ENCODE peak calls at places on chromosomes 4 and X, in eight cellular contexts. One of them, this sample, is unnamed.

GRCh38 chr4:3412257-3413020 is 29.3 kb upstream of the HGFAC start:
- DNase-seq in stimulated activated CD8-positive, alpha-beta memory T cell treated with anti-CD3 and anti-CD28 coated beads, Interleukin-7, amount 100 ng/mL, for 1 hour: no peak
- DNase-seq in NCI-H1417 treated with DMSO at 0.1 percent for 48 hours: no peak
- DNase-seq in AG04450: no peak
- DNase-seq in NCI-H146: no peak
- DNase-seq in Daoy: no peak
- DNase-seq in NAMALWA: no peak
- DNase-seq in GM23248: no peak
- DNase-seq in this sample: no peak

GRCh38 chr4:40471923-40472322 is 136.8 kb downstream of the CHRNA9 start:
- DNase-seq in NCI-H1417 treated with DMSO at 0.1 percent for 48 hours: no peak
- DNase-seq in GM23248: peak
- DNase-seq in NAMALWA: no peak
- DNase-seq in NCI-H146: no peak
- DNase-seq in AG04450: no peak
- DNase-seq in stimulated activated CD8-positive, alpha-beta memory T cell treated with anti-CD3 and anti-CD28 coated beads, Interleukin-7, amount 100 ng/mL, for 1 hour: no peak
- DNase-seq in Daoy: no peak
- DNase-seq in this sample: no peak

GRCh38 chr4:3836802-3837601 is 70.8 kb downstream of the ADRA2C start:
- DNase-seq in NCI-H1417 treated with DMSO at 0.1 percent for 48 hours: no peak
- DNase-seq in NAMALWA: no peak
- DNase-seq in stimulated activated CD8-positive, alpha-beta memory T cell treated with anti-CD3 and anti-CD28 coated beads, Interleukin-7, amount 100 ng/mL, for 1 hour: no peak
- DNase-seq in Daoy: peak
- DNase-seq in NCI-H146: peak
- DNase-seq in AG04450: no peak
- DNase-seq in GM23248: peak
- DNase-seq in this sample: no peak

GRCh38 chr4:78990938-78991810 is 51.9 kb upstream of the PAQR3 start:
- DNase-seq in NCI-H1417 treated with DMSO at 0.1 percent for 48 hours: no peak
- DNase-seq in Daoy: no peak
- DNase-seq in AG04450: no peak
- DNase-seq in NAMALWA: no peak
- DNase-seq in NCI-H146: no peak
- DNase-seq in stimulated activated CD8-positive, alpha-beta memory T cell treated with anti-CD3 and anti-CD28 coated beads, Interleukin-7, amount 100 ng/mL, for 1 hour: no peak
- DNase-seq in GM23248: no peak
- DNase-seq in this sample: no peak

GRCh38 chrX:20265726-20266681 is 705 bp downstream of the RPS6KA3 start:
- DNase-seq in stimulated activated CD8-positive, alpha-beta memory T cell treated with anti-CD3 and anti-CD28 coated beads, Interleukin-7, amount 100 ng/mL, for 1 hour: peak
- DNase-seq in NCI-H1417 treated with DMSO at 0.1 percent for 48 hours: no peak
- DNase-seq in AG04450: no peak
- DNase-seq in NCI-H146: peak
- DNase-seq in GM23248: peak
- DNase-seq in Daoy: peak
- DNase-seq in NAMALWA: peak
- DNase-seq in this sample: peak

GRCh38 chr4:153036931-153037330 is 100.8 kb downstream of the FHDC1 start:
- DNase-seq in NCI-H1417 treated with DMSO at 0.1 percent for 48 hours: no peak
- DNase-seq in NCI-H146: no peak
- DNase-seq in stimulated activated CD8-positive, alpha-beta memory T cell treated with anti-CD3 and anti-CD28 coated beads, Interleukin-7, amount 100 ng/mL, for 1 hour: no peak
- DNase-seq in Daoy: no peak
- DNase-seq in AG04450: no peak
- DNase-seq in NAMALWA: no peak
- DNase-seq in GM23248: peak
- DNase-seq in this sample: no peak

GRCh38 chrX:139933904-139934303 is 1.1 kb upstream of the ATP11C start:
- DNase-seq in stimulated activated CD8-positive, alpha-beta memory T cell treated with anti-CD3 and anti-CD28 coated beads, Interleukin-7, amount 100 ng/mL, for 1 hour: no peak
- DNase-seq in NCI-H146: no peak
- DNase-seq in NAMALWA: no peak
- DNase-seq in Daoy: no peak
- DNase-seq in AG04450: no peak
- DNase-seq in NCI-H1417 treated with DMSO at 0.1 percent for 48 hours: no peak
- DNase-seq in GM23248: no peak
- DNase-seq in this sample: no peak

GRCh38 chr4:182878633-182879495 is 38.3 kb downstream of the DCTD start:
- DNase-seq in AG04450: no peak
- DNase-seq in NCI-H1417 treated with DMSO at 0.1 percent for 48 hours: no peak
- DNase-seq in Daoy: no peak
- DNase-seq in NCI-H146: no peak
- DNase-seq in NAMALWA: no peak
- DNase-seq in GM23248: no peak
- DNase-seq in stimulated activated CD8-positive, alpha-beta memory T cell treated with anti-CD3 and anti-CD28 coated beads, Interleukin-7, amount 100 ng/mL, for 1 hour: no peak
- DNase-seq in this sample: no peak

GRCh38 chr4:174224550-174224949 is 58.9 kb downstream of the FBXO8 start:
- DNase-seq in GM23248: no peak
- DNase-seq in NCI-H146: no peak
- DNase-seq in NCI-H1417 treated with DMSO at 0.1 percent for 48 hours: no peak
- DNase-seq in stimulated activated CD8-positive, alpha-beta memory T cell treated with anti-CD3 and anti-CD28 coated beads, Interleukin-7, amount 100 ng/mL, for 1 hour: no peak
- DNase-seq in AG04450: no peak
- DNase-seq in Daoy: no peak
- DNase-seq in NAMALWA: no peak
- DNase-seq in this sample: no peak

GRCh38 chr4:11497212-11497806 is 68.6 kb upstream of the HS3ST1 start:
- DNase-seq in NCI-H1417 treated with DMSO at 0.1 percent for 48 hours: no peak
- DNase-seq in NCI-H146: peak
- DNase-seq in stimulated activated CD8-positive, alpha-beta memory T cell treated with anti-CD3 and anti-CD28 coated beads, Interleukin-7, amount 100 ng/mL, for 1 hour: no peak
- DNase-seq in GM23248: no peak
- DNase-seq in AG04450: no peak
- DNase-seq in Daoy: no peak
- DNase-seq in NAMALWA: no peak
- DNase-seq in this sample: no peak

GRCh38 chrX:1231850-1232505 is 19.5 kb upstream of the CRLF2 start:
- DNase-seq in NAMALWA: no peak
- DNase-seq in GM23248: no peak
- DNase-seq in AG04450: no peak
- DNase-seq in NCI-H1417 treated with DMSO at 0.1 percent for 48 hours: no peak
- DNase-seq in Daoy: no peak
- DNase-seq in stimulated activated CD8-positive, alpha-beta memory T cell treated with anti-CD3 and anti-CD28 coated beads, Interleukin-7, amount 100 ng/mL, for 1 hour: no peak
- DNase-seq in NCI-H146: no peak
- DNase-seq in this sample: peak

GRCh38 chrX:40931921-40932320 is 153.3 kb upstream of the USP9X start:
- DNase-seq in NCI-H146: no peak
- DNase-seq in AG04450: no peak
- DNase-seq in NCI-H1417 treated with DMSO at 0.1 percent for 48 hours: no peak
- DNase-seq in NAMALWA: no peak
- DNase-seq in Daoy: no peak
- DNase-seq in GM23248: peak
- DNase-seq in stimulated activated CD8-positive, alpha-beta memory T cell treated with anti-CD3 and anti-CD28 coated beads, Interleukin-7, amount 100 ng/mL, for 1 hour: no peak
- DNase-seq in this sample: no peak

GRCh38 chrX:100658936-100659335 is 14.9 kb downstream of the SRPX2 start:
- DNase-seq in GM23248: no peak
- DNase-seq in NAMALWA: no peak
- DNase-seq in Daoy: no peak
- DNase-seq in NCI-H1417 treated with DMSO at 0.1 percent for 48 hours: no peak
- DNase-seq in AG04450: no peak
- DNase-seq in stimulated activated CD8-positive, alpha-beta memory T cell treated with anti-CD3 and anti-CD28 coated beads, Interleukin-7, amount 100 ng/mL, for 1 hour: no peak
- DNase-seq in NCI-H146: no peak
- DNase-seq in this sample: no peak

This sample was measured in KBM-7.